ENCODE peak calls at places on chromosome 10, in seven cellular contexts. R, G, C, E, J, K and P are unnamed samples.

GRCh38 chr10:76329891-76330575 is 898.6 kb downstream of the LRMDA start:
- DNase-seq in E (no peak), G (no peak), R (no peak), K (peak; percentile 46), C (no peak), J (no peak), P (no peak)

GRCh38 chr10:23818484-23818883 is 379.6 kb downstream of the OTUD1 start:
- DNase-seq in J (no peak), E (no peak), G (no peak), C (no peak), K (no peak), R (no peak), P (no peak)

GRCh38 chr10:110083884-110084283 is 76.1 kb downstream of the ADD3 start:
- DNase-seq in K (peak; percentile 65), G (no peak), J (no peak), E (no peak), C (no peak), R (no peak), P (no peak)

GRCh38 chr10:73860050-73860491 is 14.3 kb downstream of the CAMK2G start:
- DNase-seq in G (no peak), R (no peak), J (no peak), C (no peak), K (no peak), E (no peak), P (no peak)

GRCh38 chr10:86597306-86597705 is 57.0 kb upstream of the OPN4 start:
- DNase-seq in K (no peak), E (no peak), C (no peak), G (no peak), R (no peak), J (no peak), P (no peak)

GRCh38 chr10:131514454-131514853 is 202.9 kb upstream of the TCERG1L start:
- DNase-seq in K (no peak), E (no peak), J (no peak), G (peak; percentile 21), C (no peak), R (peak; percentile 44), P (no peak)

GRCh38 chr10:44857363-44858016 is 53.6 kb upstream of the TMEM72 start:
- DNase-seq in J (peak; percentile 63), C (no peak), G (peak; percentile 78), K (peak; percentile 81), E (no peak), R (peak; percentile 69), P (peak; percentile 57)

GRCh38 chr10:95377950-95378349 is 87.1 kb upstream of the PDLIM1 start:
- DNase-seq in R (no peak), G (no peak), K (no peak), J (no peak), E (no peak), C (no peak), P (no peak)

GRCh38 chr10:9762966-9763656 is 1254.6 kb upstream of the CELF2 start:
- DNase-seq in J (no peak), R (no peak), E (no peak), G (no peak), K (no peak), C (no peak), P (no peak)

GRCh38 chr10:89431977-89432376 is 17.6 kb downstream of the IFIT5 start:
- DNase-seq in J (no peak), R (no peak), G (no peak), K (peak; percentile 40), E (no peak), C (no peak), P (peak; percentile 70)

GRCh38 chr10:23643396-23643795 is 204.5 kb downstream of the OTUD1 start:
- DNase-seq in J (no peak), C (no peak), E (no peak), R (no peak), G (no peak), K (no peak), P (no peak)

GRCh38 chr10:86758231-86759072 is 2.0 kb downstream of the BMPR1A start:
- DNase-seq in R (no peak), J (no peak), C (no peak), K (peak; percentile 47), E (no peak), G (no peak), P (no peak)

GRCh38 chr10:98062424-98062823 is 32.0 kb upstream of the CRTAC1 start:
- DNase-seq in G (no peak), C (no peak), J (no peak), R (no peak), E (no peak), K (no peak), P (no peak)

GRCh38 chr10:25028711-25029110 is 12.3 kb downstream of the THNSL1 start:
- DNase-seq in C (no peak), R (no peak), G (no peak), K (no peak), E (no peak), J (no peak), P (no peak)

GRCh38 chr10:98431016-98431415 is 15.7 kb downstream of the HPS1 start:
- DNase-seq in G (no peak), E (no peak), J (no peak), K (no peak), R (no peak), C (no peak), P (no peak)

GRCh38 chr10:102588875-102589274 is 55.4 kb upstream of the TRIM8 start:
- DNase-seq in R (no peak), G (no peak), C (no peak), E (no peak), K (no peak), J (no peak), P (no peak)

GRCh38 chr10:79007843-79008319 is 60.9 kb upstream of the ZMIZ1 start:
- DNase-seq in E (no peak), J (no peak), C (no peak), R (no peak), K (peak; percentile 52), G (no peak), P (peak; percentile 48)

GRCh38 chr10:74432841-74433594 is 282.0 kb downstream of the ADK start:
- DNase-seq in C (no peak), E (no peak), G (no peak), R (no peak), J (no peak), K (peak; percentile 66), P (peak; percentile 25)

GRCh38 chr10:104218751-104219150 is 13.4 kb downstream of the CFAP43 start:
- DNase-seq in J (no peak), K (no peak), G (no peak), E (no peak), C (no peak), R (no peak), P (no peak)

GRCh38 chr10:24503627-24504320 is 219.9 kb downstream of the ARHGAP21 start:
- DNase-seq in R (peak; percentile 65), J (peak; percentile 38), C (no peak), E (peak; percentile 36), K (peak; percentile 67), G (peak; percentile 56), P (peak; percentile 66)

GRCh38 chr10:95356190-95356955 is 65.6 kb upstream of the PDLIM1 start:
- DNase-seq in G (no peak), J (no peak), K (no peak), R (no peak), E (no peak), C (no peak), P (no peak)

GRCh38 chr10:78802866-78803265 is 265.9 kb upstream of the ZMIZ1 start:
- DNase-seq in J (no peak), R (no peak), G (no peak), E (no peak), K (peak; percentile 84), C (no peak), P (no peak)

GRCh38 chr10:10792681-10793080 is 225.0 kb upstream of the CELF2 start:
- DNase-seq in E (no peak), J (no peak), K (peak; percentile 78), C (no peak), R (no peak), G (no peak), P (peak; percentile 93)

GRCh38 chr10:5274795-5275194 is 78.2 kb downstream of the AKR1C4 start:
- DNase-seq in R (no peak), E (no peak), G (no peak), C (no peak), J (no peak), K (no peak), P (no peak)

GRCh38 chr10:61621538-61622150 is 41.1 kb upstream of the CABCOCO1 start:
- DNase-seq in C (no peak), K (no peak), R (no peak), G (no peak), J (no peak), E (no peak), P (peak; percentile 40)

GRCh38 chr10:1211844-1212570 is 155.8 kb downstream of the WDR37 start:
- DNase-seq in G (no peak), J (no peak), C (no peak), K (no peak), E (no peak), R (no peak), P (no peak)

GRCh38 chr10:49115015-49115795 is at the start of gene VSTM4:
- DNase-seq in G (peak; percentile 24), R (no peak), K (peak; percentile 79), J (peak; percentile 4), E (no peak), C (no peak), P (peak; percentile 61)

GRCh38 chr10:73983096-73984047 is 14.5 kb upstream of the VCL start:
- DNase-seq in G (no peak), E (no peak), K (no peak), C (no peak), J (no peak), R (no peak), P (no peak)

GRCh38 chr10:91569522-91569921 is 63.3 kb downstream of the PPP1R3C start:
- DNase-seq in C (no peak), J (no peak), R (no peak), E (no peak), G (no peak), K (no peak), P (no peak)

GRCh38 chr10:48399551-48399950 is 93.1 kb downstream of the MAPK8 start:
- DNase-seq in J (no peak), E (no peak), R (no peak), C (no peak), G (no peak), K (no peak), P (no peak)

GRCh38 chr10:68897336-68897741 is 3.8 kb upstream of the DDX50 start:
- DNase-seq in G (peak; percentile 37), C (no peak), K (peak; percentile 89), J (peak; percentile 21), R (peak; percentile 51), E (no peak), P (peak; percentile 85)

GRCh38 chr10:111579473-111579872 is 502.6 kb downstream of the ADRA2A start:
- DNase-seq in R (no peak), K (no peak), C (no peak), G (no peak), E (no peak), J (no peak), P (no peak)

GRCh38 chr10:124722812-124723783 is 21.1 kb downstream of the FAM53B start:
- DNase-seq in J (peak; percentile 68), G (peak; percentile 80), C (no peak), E (peak; percentile 88), R (peak; percentile 84), K (no peak), P (no peak)

GRCh38 chr10:93149761-93150160 is 76.1 kb downstream of the CYP26A1 start:
- DNase-seq in C (no peak), J (no peak), R (no peak), K (no peak), G (no peak), E (no peak), P (no peak)

GRCh38 chr10:131855763-131856401 is 44.9 kb upstream of the PPP2R2D start:
- DNase-seq in C (no peak), E (no peak), G (no peak), R (no peak), J (no peak), K (no peak), P (no peak)

GRCh38 chr10:24974978-24975377 is 22.6 kb upstream of the PRTFDC1 start:
- DNase-seq in G (no peak), K (peak; percentile 94), C (no peak), R (no peak), J (no peak), E (no peak), P (no peak)

GRCh38 chr10:52567247-52567580 is 205.4 kb downstream of the MBL2 start:
- DNase-seq in K (no peak), J (no peak), R (no peak), C (no peak), G (no peak), E (no peak), P (no peak)

GRCh38 chr10:118501637-118502440 is 93.6 kb downstream of the PRLHR start:
- DNase-seq in J (no peak), R (no peak), E (no peak), G (no peak), C (no peak), K (peak; percentile 49), P (peak; percentile 87)